ENCODE peak calls at places on chromosome 11, in four cellular contexts. S is PC-3, J is AG10803, R is body of pancreas. T is an unnamed sample.

GRCh38 chr11:31692466-31692865 is 118.7 kb downstream of the PAX6 start:
- DNase-seq in S (no peak), J (no peak), R (no peak), T (no peak)

GRCh38 chr11:2976289-2977063 is 15.7 kb downstream of the NAP1L4 start:
- DNase-seq in S (no peak), J (no peak), R (no peak), T (no peak)

GRCh38 chr11:126146454-126147192 is 64.8 kb downstream of the RPUSD4 start:
- DNase-seq in S (no peak), J (no peak), R (no peak), T (no peak)

GRCh38 chr11:27698872-27699241 is 1.4 kb downstream of the BDNF start:
- DNase-seq in S (peak), J (peak), R (peak), T (peak)

GRCh38 chr11:115193931-115194797 is 310.1 kb downstream of the CADM1 start:
- DNase-seq in S (no peak), J (peak), R (no peak), T (no peak)

GRCh38 chr11:67523556-67524479 is 572 bp upstream of the CABP2 start:
- DNase-seq in S (no peak), J (no peak), R (no peak), T (no peak)

GRCh38 chr11:130146797-130147196 is 12.8 kb upstream of the ST14 start:
- DNase-seq in S (peak), J (no peak), R (peak), T (no peak)

GRCh38 chr11:44256673-44257291 is 53.2 kb downstream of the ALX4 start:
- DNase-seq in S (no peak), J (no peak), R (no peak), T (no peak)

GRCh38 chr11:62508336-62509058 is 38.1 kb downstream of the AHNAK start:
- DNase-seq in S (peak), J (peak), R (peak), T (peak)
- H3K4me3 ChIP-seq in S (peak), J (peak), R (no peak), T (no peak)

DNA sequence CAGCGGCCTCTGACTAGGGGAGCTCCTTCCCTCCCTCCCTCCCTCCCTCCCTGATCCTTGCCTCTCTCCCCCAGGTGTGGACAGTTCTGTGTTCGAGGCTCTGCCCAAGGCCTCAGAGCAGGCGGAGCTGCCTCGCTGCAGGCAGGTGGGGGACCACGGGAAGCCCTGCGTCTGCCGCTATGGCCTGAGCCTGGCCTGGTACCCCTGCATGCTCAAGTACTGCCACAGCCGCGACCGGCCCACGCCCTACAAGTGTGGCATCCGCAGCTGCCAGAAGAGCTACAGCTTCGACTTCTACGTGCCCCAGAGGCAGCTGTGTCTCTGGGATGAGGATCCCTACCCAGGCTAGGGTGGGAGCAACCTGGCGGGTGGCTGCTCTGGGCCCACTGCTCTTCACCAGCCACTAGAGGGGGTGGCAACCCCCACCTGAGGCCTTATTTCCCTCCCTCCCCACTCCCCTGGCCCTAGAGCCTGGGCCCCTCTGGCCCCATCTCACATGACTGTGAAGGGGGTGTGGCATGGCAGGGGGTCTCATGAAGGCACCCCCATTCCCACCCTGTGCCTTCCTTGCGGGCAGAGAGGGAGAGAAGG is 11.1 kb upstream of the POU2F3 start:
- DNase-seq in S (no peak), J (no peak), R (no peak), T (no peak)
- TF ChIP-seq CTCF in S (peak), J (no peak), R (no peak), T (no peak)

GRCh38 chr11:65185869-65186341 is 4.2 kb downstream of the CAPN1 start:
- DNase-seq in S (no peak), J (no peak), R (no peak), T (no peak)
- H3K4me3 ChIP-seq in S (no peak), J (no peak), R (no peak), T (no peak)

DNA sequence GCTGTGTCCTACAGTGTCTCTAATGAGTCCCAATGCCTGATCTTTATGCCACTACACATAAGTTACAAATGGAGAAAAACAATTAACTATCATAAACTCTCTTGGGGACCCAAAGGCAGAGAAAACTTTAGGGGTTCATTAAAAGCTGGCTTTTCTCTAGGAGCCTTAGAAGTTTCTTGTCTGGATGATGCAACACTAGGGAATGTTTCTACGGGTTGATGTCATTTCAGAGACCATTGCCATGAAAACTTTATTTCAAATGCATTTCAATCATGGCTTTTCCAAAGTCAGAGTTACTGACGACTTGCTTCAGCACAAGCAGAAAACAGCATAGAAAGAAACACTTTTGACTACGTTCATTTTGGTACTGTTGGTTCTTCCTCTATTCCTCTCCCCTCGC is 8.5 kb upstream of the OR8B12 start:
- DNase-seq in S (no peak), J (no peak), R (no peak), T (no peak)
- TF ChIP-seq CTCF in S (no peak), J (no peak), R (no peak), T (no peak)

GRCh38 chr11:76203131-76203925 is 3.0 kb downstream of the WNT11 start:
- DNase-seq in S (no peak), J (no peak), R (no peak), T (no peak)

GRCh38 chr11:76203937-76204336 is 2.4 kb downstream of the WNT11 start:
- DNase-seq in S (no peak), J (no peak), R (no peak), T (no peak)

GRCh38 chr11:76206327-76207081 is at the start of gene WNT11:
- DNase-seq in S (peak), J (no peak), R (peak), T (no peak)

GRCh38 chr11:76206077-76206326 is 300 bp downstream of the WNT11 start:
- DNase-seq in S (no peak), J (no peak), R (no peak), T (no peak)

DNA sequence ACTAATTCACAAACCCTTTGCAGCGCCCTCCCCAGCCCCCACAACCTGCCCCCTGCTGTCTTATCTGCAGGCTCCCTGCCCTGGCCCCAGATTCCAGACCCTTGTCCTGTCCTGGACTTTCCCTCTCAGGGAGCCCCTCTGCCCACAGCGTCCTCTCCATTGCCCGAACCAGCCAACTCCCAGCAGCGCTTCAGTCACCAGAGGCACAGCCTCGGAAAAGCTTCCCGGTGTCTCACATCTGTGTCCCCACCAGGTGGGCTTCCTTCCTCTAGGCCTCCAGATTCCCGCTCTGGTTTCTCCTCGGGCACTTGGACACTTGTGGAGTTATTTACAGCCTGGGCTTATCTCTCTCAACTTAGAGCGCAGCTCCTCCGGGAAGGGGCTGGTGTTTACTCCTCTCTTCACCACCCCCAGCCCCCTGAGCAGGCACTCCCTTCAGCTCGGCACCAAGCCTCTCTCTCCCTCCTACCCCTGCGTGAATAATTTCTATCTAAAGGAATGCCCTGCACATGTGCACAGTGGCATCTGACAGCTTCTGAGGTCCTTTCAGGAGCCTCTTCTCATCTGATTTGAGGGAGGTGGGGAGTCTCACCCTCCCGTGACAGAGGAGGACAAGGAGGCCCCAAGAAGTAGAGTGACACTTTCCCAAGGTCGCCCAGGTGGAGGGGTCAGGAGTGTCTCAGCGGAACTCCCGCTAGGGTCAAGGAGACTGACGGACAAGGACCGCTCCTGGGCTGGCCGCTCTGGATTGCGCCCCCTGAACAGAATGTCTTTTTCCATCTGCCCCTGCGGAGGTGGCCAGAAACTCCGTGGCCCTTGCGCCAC is 838 bp downstream of the WNT11 start:
- DNase-seq in S (no peak), J (no peak), R (no peak), T (no peak)
- H3K4me3 ChIP-seq in S (peak), J (no peak), R (no peak), T (no peak)

DNA sequence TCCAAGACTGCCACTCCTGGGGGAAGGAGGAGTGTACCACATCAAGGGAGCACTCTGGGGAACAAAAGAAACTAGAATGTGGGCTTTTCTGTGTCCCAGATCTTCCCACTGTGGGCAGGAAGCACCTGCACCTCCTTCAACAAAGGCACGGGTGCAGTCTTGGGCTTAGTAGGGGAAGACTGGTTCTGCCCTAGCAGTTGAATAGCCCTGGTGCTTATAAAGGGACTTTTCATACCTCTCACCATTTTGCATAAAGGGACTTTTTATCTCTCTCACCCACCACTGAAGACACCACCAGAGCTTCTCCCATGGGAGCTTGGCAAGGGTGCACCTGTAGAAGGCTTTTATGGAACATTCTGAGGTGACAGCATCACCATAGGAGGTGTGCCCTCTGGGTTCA is 65.8 kb upstream of the MS4A8 start:
- DNase-seq in S (no peak), J (no peak), R (no peak), T (no peak)
- TF ChIP-seq CTCF in S (no peak), J (no peak), R (no peak), T (no peak)

T was measured in LNCaP clone FGC.